ENCODE peak calls at places on chromosomes 12 and 14, in nine cellular contexts. One of them, this sample, is unnamed.

GRCh38 chr14:24113801-24114535 is 609 bp upstream of the DCAF11 start:
- DNase-seq in brain microvascular endothelial cell: peak
- DNase-seq in AG04450: peak
- DNase-seq in foreskin fibroblast: peak
- DNase-seq in mammary epithelial cell: peak
- DNase-seq in CD8-positive, alpha-beta T cell: no peak
- DNase-seq in pancreas: peak
- DNase-seq in kidney epithelial cell: peak
- DNase-seq in BE2C: peak
- DNase-seq in this sample: peak

GRCh38 chr12:1936406-1937320 is 18.2 kb upstream of the CACNA2D4 start:
- DNase-seq in brain microvascular endothelial cell: peak
- DNase-seq in AG04450: peak
- DNase-seq in foreskin fibroblast: peak
- DNase-seq in mammary epithelial cell: peak
- DNase-seq in CD8-positive, alpha-beta T cell: no peak
- DNase-seq in pancreas: peak
- DNase-seq in kidney epithelial cell: peak
- DNase-seq in BE2C: peak
- DNase-seq in this sample: no peak

GRCh38 chr14:65239143-65239672 is 136.9 kb upstream of the MAX start:
- DNase-seq in brain microvascular endothelial cell: peak
- DNase-seq in AG04450: no peak
- DNase-seq in foreskin fibroblast: peak
- DNase-seq in mammary epithelial cell: no peak
- DNase-seq in CD8-positive, alpha-beta T cell: no peak
- DNase-seq in pancreas: no peak
- DNase-seq in kidney epithelial cell: no peak
- DNase-seq in BE2C: no peak
- DNase-seq in this sample: peak

GRCh38 chr12:115998119-115998633 is 279.3 kb downstream of the MED13L start:
- DNase-seq in brain microvascular endothelial cell: peak
- DNase-seq in AG04450: peak
- DNase-seq in foreskin fibroblast: peak
- DNase-seq in mammary epithelial cell: peak
- DNase-seq in CD8-positive, alpha-beta T cell: no peak
- DNase-seq in pancreas: no peak
- DNase-seq in kidney epithelial cell: peak
- DNase-seq in BE2C: no peak
- DNase-seq in this sample: peak

GRCh38 chr12:58530421-58531067 is 389.8 kb downstream of the LRIG3 start:
- DNase-seq in brain microvascular endothelial cell: no peak
- DNase-seq in AG04450: peak
- DNase-seq in foreskin fibroblast: peak
- DNase-seq in mammary epithelial cell: peak
- DNase-seq in CD8-positive, alpha-beta T cell: no peak
- DNase-seq in pancreas: no peak
- DNase-seq in kidney epithelial cell: no peak
- DNase-seq in BE2C: no peak
- DNase-seq in this sample: peak

GRCh38 chr12:67772276-67773169 is 124.0 kb downstream of the DYRK2 start:
- DNase-seq in brain microvascular endothelial cell: peak
- DNase-seq in AG04450: peak
- DNase-seq in foreskin fibroblast: peak
- DNase-seq in mammary epithelial cell: no peak
- DNase-seq in CD8-positive, alpha-beta T cell: no peak
- DNase-seq in pancreas: no peak
- DNase-seq in kidney epithelial cell: no peak
- DNase-seq in BE2C: peak
- DNase-seq in this sample: peak

GRCh38 chr12:31965090-31965489 is 5.9 kb downstream of the RESF1 start:
- DNase-seq in brain microvascular endothelial cell: no peak
- DNase-seq in AG04450: no peak
- DNase-seq in foreskin fibroblast: no peak
- DNase-seq in mammary epithelial cell: no peak
- DNase-seq in CD8-positive, alpha-beta T cell: no peak
- DNase-seq in pancreas: no peak
- DNase-seq in kidney epithelial cell: no peak
- DNase-seq in BE2C: no peak
- DNase-seq in this sample: no peak

GRCh38 chr12:57243521-57244305 is 7.3 kb downstream of the STAC3 start:
- DNase-seq in brain microvascular endothelial cell: peak
- DNase-seq in AG04450: no peak
- DNase-seq in foreskin fibroblast: peak
- DNase-seq in mammary epithelial cell: peak
- DNase-seq in CD8-positive, alpha-beta T cell: peak
- DNase-seq in pancreas: peak
- DNase-seq in kidney epithelial cell: no peak
- DNase-seq in BE2C: peak
- DNase-seq in this sample: peak

GRCh38 chr14:92934196-92935085 is 11.5 kb downstream of the CHGA start:
- DNase-seq in brain microvascular endothelial cell: no peak
- DNase-seq in AG04450: no peak
- DNase-seq in foreskin fibroblast: no peak
- DNase-seq in mammary epithelial cell: no peak
- DNase-seq in CD8-positive, alpha-beta T cell: no peak
- DNase-seq in pancreas: no peak
- DNase-seq in kidney epithelial cell: no peak
- DNase-seq in BE2C: peak
- DNase-seq in this sample: no peak

GRCh38 chr14:36256131-36256801 is 64.2 kb downstream of the MBIP start:
- DNase-seq in brain microvascular endothelial cell: no peak
- DNase-seq in AG04450: no peak
- DNase-seq in foreskin fibroblast: no peak
- DNase-seq in mammary epithelial cell: no peak
- DNase-seq in CD8-positive, alpha-beta T cell: no peak
- DNase-seq in pancreas: no peak
- DNase-seq in kidney epithelial cell: no peak
- DNase-seq in BE2C: no peak
- DNase-seq in this sample: peak

GRCh38 chr14:36258241-36258640 is 62.2 kb downstream of the MBIP start:
- DNase-seq in brain microvascular endothelial cell: no peak
- DNase-seq in AG04450: no peak
- DNase-seq in foreskin fibroblast: no peak
- DNase-seq in mammary epithelial cell: no peak
- DNase-seq in CD8-positive, alpha-beta T cell: no peak
- DNase-seq in pancreas: no peak
- DNase-seq in kidney epithelial cell: no peak
- DNase-seq in BE2C: no peak
- DNase-seq in this sample: no peak

DNA sequence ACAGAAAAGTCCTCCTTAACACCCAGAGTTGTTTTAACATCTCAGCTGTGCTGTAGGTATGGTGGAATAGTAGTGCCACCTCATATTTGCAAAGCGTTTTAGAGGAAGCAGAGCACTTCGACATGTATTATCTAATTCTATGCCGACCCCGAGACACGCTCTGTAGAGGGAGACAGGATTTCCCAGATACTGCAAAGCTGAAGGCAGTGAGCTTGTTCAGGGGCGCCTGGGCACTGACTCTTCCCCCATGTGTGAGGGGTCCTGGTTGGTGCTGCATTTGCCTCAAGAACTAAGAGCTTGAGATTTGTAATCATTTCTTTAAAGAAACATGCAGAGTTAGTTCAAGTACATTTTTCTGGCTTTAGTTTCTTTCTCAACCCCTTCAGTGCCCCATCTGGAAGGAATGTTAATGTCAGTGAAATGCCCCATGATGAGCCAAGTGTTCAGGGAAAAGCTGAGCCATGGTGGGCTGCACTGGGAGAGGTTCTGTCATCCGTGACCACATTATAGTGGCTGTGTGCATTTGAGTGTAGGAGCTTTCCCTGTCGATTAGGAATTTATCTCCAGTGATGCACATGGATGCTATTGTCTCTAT is 66.3 kb downstream of the MBIP start:
- DNase-seq in brain microvascular endothelial cell: peak
- DNase-seq in AG04450: no peak
- DNase-seq in foreskin fibroblast: peak
- DNase-seq in mammary epithelial cell: peak
- DNase-seq in CD8-positive, alpha-beta T cell: no peak
- DNase-seq in pancreas: no peak
- DNase-seq in kidney epithelial cell: peak
- DNase-seq in BE2C: no peak
- DNase-seq in this sample: peak
- TF ChIP-seq CTCF in brain microvascular endothelial cell: no peak
- TF ChIP-seq CTCF in AG04450: peak
- TF ChIP-seq CTCF in foreskin fibroblast: peak
- TF ChIP-seq CTCF in mammary epithelial cell: peak
- TF ChIP-seq CTCF in CD8-positive, alpha-beta T cell: no peak
- TF ChIP-seq CTCF in pancreas: no peak
- TF ChIP-seq CTCF in kidney epithelial cell: peak
- TF ChIP-seq CTCF in BE2C: no peak
- TF ChIP-seq CTCF in this sample: peak

GRCh38 chr14:95519699-95520098 is 3.2 kb upstream of the SYNE3 start:
- DNase-seq in brain microvascular endothelial cell: peak
- DNase-seq in AG04450: no peak
- DNase-seq in foreskin fibroblast: peak
- DNase-seq in mammary epithelial cell: peak
- DNase-seq in CD8-positive, alpha-beta T cell: peak
- DNase-seq in pancreas: no peak
- DNase-seq in kidney epithelial cell: no peak
- DNase-seq in BE2C: no peak
- DNase-seq in this sample: no peak

GRCh38 chr14:95522116-95522515 is 5.7 kb upstream of the SYNE3 start:
- DNase-seq in brain microvascular endothelial cell: no peak
- DNase-seq in AG04450: no peak
- DNase-seq in foreskin fibroblast: no peak
- DNase-seq in mammary epithelial cell: no peak
- DNase-seq in CD8-positive, alpha-beta T cell: no peak
- DNase-seq in pancreas: no peak
- DNase-seq in kidney epithelial cell: no peak
- DNase-seq in BE2C: no peak
- DNase-seq in this sample: no peak

GRCh38 chr14:95518045-95518751 is 1.7 kb upstream of the SYNE3 start:
- DNase-seq in brain microvascular endothelial cell: peak
- DNase-seq in AG04450: no peak
- DNase-seq in foreskin fibroblast: no peak
- DNase-seq in mammary epithelial cell: no peak
- DNase-seq in CD8-positive, alpha-beta T cell: peak
- DNase-seq in pancreas: no peak
- DNase-seq in kidney epithelial cell: no peak
- DNase-seq in BE2C: no peak
- DNase-seq in this sample: peak

GRCh38 chr14:95521001-95521400 is 4.6 kb upstream of the SYNE3 start:
- DNase-seq in brain microvascular endothelial cell: no peak
- DNase-seq in AG04450: no peak
- DNase-seq in foreskin fibroblast: no peak
- DNase-seq in mammary epithelial cell: no peak
- DNase-seq in CD8-positive, alpha-beta T cell: peak
- DNase-seq in pancreas: no peak
- DNase-seq in kidney epithelial cell: no peak
- DNase-seq in BE2C: no peak
- DNase-seq in this sample: no peak

DNA sequence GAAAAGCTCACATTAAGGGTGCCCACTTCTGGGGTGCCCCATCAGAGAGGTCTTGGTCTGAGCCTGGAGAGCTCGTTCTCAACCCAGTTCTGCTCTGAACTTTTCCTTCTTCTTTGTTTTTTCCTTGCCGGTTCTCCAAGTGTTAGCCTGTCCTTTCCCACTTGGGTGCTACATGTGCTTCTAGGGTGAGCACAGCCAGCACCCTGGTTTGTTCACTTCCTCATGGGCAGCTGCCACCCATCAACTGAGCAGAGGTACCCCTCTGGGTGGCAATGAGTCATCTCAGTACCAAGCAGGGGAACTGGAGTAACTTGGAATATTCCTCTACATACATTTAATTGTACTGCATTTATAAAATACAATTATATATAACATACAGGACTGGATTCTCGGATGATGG is 3.9 kb upstream of the SYNE3 start:
- DNase-seq in brain microvascular endothelial cell: no peak
- DNase-seq in AG04450: no peak
- DNase-seq in foreskin fibroblast: no peak
- DNase-seq in mammary epithelial cell: no peak
- DNase-seq in CD8-positive, alpha-beta T cell: peak
- DNase-seq in pancreas: no peak
- DNase-seq in kidney epithelial cell: no peak
- DNase-seq in BE2C: no peak
- DNase-seq in this sample: no peak
- H3K4me3 ChIP-seq in brain microvascular endothelial cell: no peak
- H3K4me3 ChIP-seq in AG04450: no peak
- H3K4me3 ChIP-seq in foreskin fibroblast: no peak
- H3K4me3 ChIP-seq in mammary epithelial cell: no peak
- H3K4me3 ChIP-seq in CD8-positive, alpha-beta T cell: peak
- H3K4me3 ChIP-seq in pancreas: no peak
- H3K4me3 ChIP-seq in kidney epithelial cell: no peak
- H3K4me3 ChIP-seq in BE2C: no peak
- H3K4me3 ChIP-seq in this sample: no peak

GRCh38 chr14:33475623-33476022 is 475.3 kb downstream of the EGLN3 start:
- DNase-seq in brain microvascular endothelial cell: peak
- DNase-seq in AG04450: no peak
- DNase-seq in foreskin fibroblast: peak
- DNase-seq in mammary epithelial cell: peak
- DNase-seq in CD8-positive, alpha-beta T cell: no peak
- DNase-seq in pancreas: no peak
- DNase-seq in kidney epithelial cell: peak
- DNase-seq in BE2C: peak
- DNase-seq in this sample: peak
- TF ChIP-seq CTCF in brain microvascular endothelial cell: peak
- TF ChIP-seq CTCF in AG04450: peak
- TF ChIP-seq CTCF in foreskin fibroblast: no peak
- TF ChIP-seq CTCF in mammary epithelial cell: peak
- TF ChIP-seq CTCF in CD8-positive, alpha-beta T cell: no peak
- TF ChIP-seq CTCF in pancreas: no peak
- TF ChIP-seq CTCF in kidney epithelial cell: peak
- TF ChIP-seq CTCF in BE2C: peak
- TF ChIP-seq CTCF in this sample: peak

GRCh38 chr12:45235087-45236025 is 19.5 kb downstream of the ANO6 start:
- DNase-seq in brain microvascular endothelial cell: peak
- DNase-seq in AG04450: no peak
- DNase-seq in foreskin fibroblast: peak
- DNase-seq in mammary epithelial cell: peak
- DNase-seq in CD8-positive, alpha-beta T cell: no peak
- DNase-seq in pancreas: peak
- DNase-seq in kidney epithelial cell: no peak
- DNase-seq in BE2C: no peak
- DNase-seq in this sample: peak

GRCh38 chr12:45234134-45234865 is 18.4 kb downstream of the ANO6 start:
- DNase-seq in brain microvascular endothelial cell: peak
- DNase-seq in AG04450: peak
- DNase-seq in foreskin fibroblast: peak
- DNase-seq in mammary epithelial cell: peak
- DNase-seq in CD8-positive, alpha-beta T cell: no peak
- DNase-seq in pancreas: peak
- DNase-seq in kidney epithelial cell: peak
- DNase-seq in BE2C: peak
- DNase-seq in this sample: peak

GRCh38 chr12:45232771-45233372 is 17.0 kb downstream of the ANO6 start:
- DNase-seq in brain microvascular endothelial cell: peak
- DNase-seq in AG04450: no peak
- DNase-seq in foreskin fibroblast: peak
- DNase-seq in mammary epithelial cell: peak
- DNase-seq in CD8-positive, alpha-beta T cell: no peak
- DNase-seq in pancreas: peak
- DNase-seq in kidney epithelial cell: peak
- DNase-seq in BE2C: peak
- DNase-seq in this sample: peak

GRCh38 chr12:45232146-45232731 is 16.3 kb downstream of the ANO6 start:
- DNase-seq in brain microvascular endothelial cell: no peak
- DNase-seq in AG04450: no peak
- DNase-seq in foreskin fibroblast: no peak
- DNase-seq in mammary epithelial cell: no peak
- DNase-seq in CD8-positive, alpha-beta T cell: no peak
- DNase-seq in pancreas: no peak
- DNase-seq in kidney epithelial cell: no peak
- DNase-seq in BE2C: no peak
- DNase-seq in this sample: no peak

GRCh38 chr12:45231515-45232145 is 15.7 kb downstream of the ANO6 start:
- DNase-seq in brain microvascular endothelial cell: peak
- DNase-seq in AG04450: no peak
- DNase-seq in foreskin fibroblast: peak
- DNase-seq in mammary epithelial cell: peak
- DNase-seq in CD8-positive, alpha-beta T cell: no peak
- DNase-seq in pancreas: no peak
- DNase-seq in kidney epithelial cell: no peak
- DNase-seq in BE2C: no peak
- DNase-seq in this sample: peak
- H3K4me3 ChIP-seq in brain microvascular endothelial cell: no peak
- H3K4me3 ChIP-seq in AG04450: no peak
- H3K4me3 ChIP-seq in foreskin fibroblast: no peak
- H3K4me3 ChIP-seq in mammary epithelial cell: no peak
- H3K4me3 ChIP-seq in CD8-positive, alpha-beta T cell: no peak
- H3K4me3 ChIP-seq in pancreas: no peak
- H3K4me3 ChIP-seq in kidney epithelial cell: no peak
- H3K4me3 ChIP-seq in BE2C: no peak
- H3K4me3 ChIP-seq in this sample: no peak

This sample was measured in cardiac muscle cell.